ENCODE peak calls at places on chromosomes 3 and 15, in five cellular contexts. O is pulmonary artery endothelial cell, S is neural crest cell, Z is fibroblast of lung, D is sciatic nerve. U is an unnamed sample.

GRCh38 chr3:172125963-172126403 is 86.6 kb downstream of the FNDC3B start:
- DNase-seq in O (no peak), S (no peak), Z (peak; percentile 95), D (no peak), U (no peak)

GRCh38 chr3:182704926-182705325 is 88.4 kb upstream of the ATP11B start:
- DNase-seq in O (no peak), S (no peak), Z (no peak), D (no peak), U (no peak)

GRCh38 chr15:35857812-35858211 is 311.8 kb upstream of the DPH6 start:
- DNase-seq in O (no peak), S (no peak), Z (no peak), D (no peak), U (no peak)

GRCh38 chr3:9352917-9353823 is 9.7 kb upstream of the THUMPD3 start:
- DNase-seq in O (peak; percentile 39), S (peak; percentile 59), Z (peak; percentile 82), D (peak; percentile 79), U (peak; percentile 71)

GRCh38 chr15:74222705-74223104 is 13.4 kb upstream of the CCDC33 start:
- DNase-seq in O (no peak), S (no peak), Z (no peak), D (no peak), U (no peak)

GRCh38 chr3:45224824-45225464 is 1.1 kb downstream of the TMEM158 start:
- DNase-seq in O (peak; percentile 27), S (peak; percentile 71), Z (peak; percentile 81), D (peak; percentile 85), U (no peak)

GRCh38 chr3:63656791-63657190 is 4.3 kb downstream of the SNTN start:
- DNase-seq in O (no peak), S (no peak), Z (peak; percentile 11), D (no peak), U (no peak)

GRCh38 chr3:52182203-52182602 is 15.8 kb upstream of the ALAS1 start:
- DNase-seq in O (no peak), S (no peak), Z (no peak), D (no peak), U (no peak)

GRCh38 chr15:56732881-56733130 is 503 bp downstream of the ZNF280D start:
- DNase-seq in O (no peak), S (no peak), Z (no peak), D (no peak), U (no peak)

GRCh38 chr15:31254431-31255175 is 72.0 kb upstream of the KLF13 start:
- DNase-seq in O (no peak), S (no peak), Z (peak; percentile 80), D (no peak), U (no peak)

GRCh38 chr15:57732526-57733331 is 26.2 kb downstream of the POLR2M start:
- DNase-seq in O (peak; percentile 20), S (peak; percentile 70), Z (peak; percentile 67), D (peak; percentile 72), U (peak; percentile 52)

GRCh38 chr15:91308855-91309254 is 208.8 kb downstream of the SV2B start:
- DNase-seq in O (no peak), S (no peak), Z (no peak), D (no peak), U (no peak)

GRCh38 chr3:158471639-158472294 is 99.2 kb upstream of the MLF1 start:
- DNase-seq in O (peak; percentile 86), S (no peak), Z (peak; percentile 97), D (no peak), U (peak; percentile 66)

GRCh38 chr3:65303431-65303830 is 615.6 kb upstream of the ADAMTS9 start:
- DNase-seq in O (no peak), S (no peak), Z (no peak), D (no peak), U (no peak)

GRCh38 chr3:186314896-186315295 is 47.1 kb downstream of the DGKG start:
- DNase-seq in O (no peak), S (no peak), Z (no peak), D (no peak), U (no peak)

GRCh38 chr3:7779331-7779730 is 722.3 kb upstream of the LMCD1 start:
- DNase-seq in O (no peak), S (no peak), Z (no peak), D (no peak), U (peak; percentile 63)

GRCh38 chr3:154427685-154428291 is 2.2 kb downstream of the GPR149 start:
- DNase-seq in O (no peak), S (peak; percentile 25), Z (no peak), D (no peak), U (no peak)